ENCODE peak calls at places on chromosome 7, in seven cellular contexts. One of them, this sample, is unnamed.

GRCh38 chr7:39672176-39672575 is 48.8 kb downstream of the RALA start:
- DNase-seq in CD8-positive, alpha-beta memory T cell: no peak
- DNase-seq in tibial nerve: no peak
- DNase-seq in lower lobe of right lung: no peak
- DNase-seq in hepatocyte: no peak
- DNase-seq in mesendoderm: no peak
- DNase-seq in SJSA1: no peak
- DNase-seq in this sample: no peak

GRCh38 chr7:24963218-24963617 is 16.8 kb downstream of the OSBPL3 start:
- DNase-seq in SJSA1: no peak
- DNase-seq in lower lobe of right lung: peak; percentile 62
- DNase-seq in mesendoderm: no peak
- DNase-seq in tibial nerve: no peak
- DNase-seq in CD8-positive, alpha-beta memory T cell: no peak
- DNase-seq in hepatocyte: no peak
- DNase-seq in this sample: no peak

GRCh38 chr7:91557789-91558396 is 293.7 kb downstream of the FZD1 start:
- DNase-seq in mesendoderm: no peak
- DNase-seq in CD8-positive, alpha-beta memory T cell: no peak
- DNase-seq in hepatocyte: no peak
- DNase-seq in SJSA1: peak; percentile 93
- DNase-seq in lower lobe of right lung: no peak
- DNase-seq in tibial nerve: no peak
- DNase-seq in this sample: no peak

GRCh38 chr7:7550663-7551062 is 15.0 kb upstream of the COL28A1 start:
- DNase-seq in mesendoderm: no peak
- DNase-seq in tibial nerve: no peak
- DNase-seq in SJSA1: no peak
- DNase-seq in hepatocyte: no peak
- DNase-seq in CD8-positive, alpha-beta memory T cell: no peak
- DNase-seq in lower lobe of right lung: no peak
- DNase-seq in this sample: no peak

GRCh38 chr7:50660040-50660829 is 95.0 kb upstream of the DDC start:
- DNase-seq in CD8-positive, alpha-beta memory T cell: peak; percentile 76
- DNase-seq in hepatocyte: no peak
- DNase-seq in lower lobe of right lung: peak; percentile 80
- DNase-seq in mesendoderm: no peak
- DNase-seq in tibial nerve: no peak
- DNase-seq in SJSA1: peak; percentile 31
- DNase-seq in this sample: peak; percentile 81

GRCh38 chr7:20275637-20276036 is 55.1 kb upstream of the ITGB8 start:
- DNase-seq in CD8-positive, alpha-beta memory T cell: no peak
- DNase-seq in mesendoderm: no peak
- DNase-seq in hepatocyte: no peak
- DNase-seq in tibial nerve: no peak
- DNase-seq in SJSA1: no peak
- DNase-seq in lower lobe of right lung: no peak
- DNase-seq in this sample: no peak

GRCh38 chr7:25852249-25852994 is 299.6 kb upstream of the NFE2L3 start:
- DNase-seq in lower lobe of right lung: no peak
- DNase-seq in tibial nerve: peak; percentile 30
- DNase-seq in hepatocyte: peak; percentile 73
- DNase-seq in CD8-positive, alpha-beta memory T cell: no peak
- DNase-seq in mesendoderm: peak; percentile 56
- DNase-seq in SJSA1: no peak
- DNase-seq in this sample: no peak

GRCh38 chr7:70486977-70487376 is 645.0 kb upstream of the GALNT17 start:
- DNase-seq in lower lobe of right lung: no peak
- DNase-seq in hepatocyte: no peak
- DNase-seq in mesendoderm: no peak
- DNase-seq in SJSA1: no peak
- DNase-seq in CD8-positive, alpha-beta memory T cell: no peak
- DNase-seq in tibial nerve: no peak
- DNase-seq in this sample: no peak

GRCh38 chr7:95758187-95758586 is 14.2 kb upstream of the DYNC1I1 start:
- DNase-seq in CD8-positive, alpha-beta memory T cell: no peak
- DNase-seq in tibial nerve: no peak
- DNase-seq in mesendoderm: no peak
- DNase-seq in hepatocyte: no peak
- DNase-seq in lower lobe of right lung: no peak
- DNase-seq in SJSA1: no peak
- DNase-seq in this sample: no peak

GRCh38 chr7:100166317-100166940 is 2.0 kb downstream of the GAL3ST4 start:
- DNase-seq in tibial nerve: no peak
- DNase-seq in lower lobe of right lung: no peak
- DNase-seq in mesendoderm: no peak
- DNase-seq in hepatocyte: no peak
- DNase-seq in CD8-positive, alpha-beta memory T cell: peak; percentile 49
- DNase-seq in SJSA1: no peak
- DNase-seq in this sample: peak; percentile 53

GRCh38 chr7:74183653-74184450 is 9.7 kb downstream of the EIF4H start:
- DNase-seq in hepatocyte: no peak
- DNase-seq in CD8-positive, alpha-beta memory T cell: peak; percentile 54
- DNase-seq in lower lobe of right lung: no peak
- DNase-seq in mesendoderm: peak; percentile 70
- DNase-seq in SJSA1: no peak
- DNase-seq in tibial nerve: no peak
- DNase-seq in this sample: no peak

GRCh38 chr7:74180866-74181265 is 6.7 kb downstream of the EIF4H start:
- DNase-seq in lower lobe of right lung: no peak
- DNase-seq in mesendoderm: no peak
- DNase-seq in CD8-positive, alpha-beta memory T cell: no peak
- DNase-seq in SJSA1: no peak
- DNase-seq in tibial nerve: no peak
- DNase-seq in hepatocyte: no peak
- DNase-seq in this sample: no peak

GRCh38 chr7:74183142-74183541 is 9.0 kb downstream of the EIF4H start:
- DNase-seq in SJSA1: no peak
- DNase-seq in mesendoderm: no peak
- DNase-seq in CD8-positive, alpha-beta memory T cell: no peak
- DNase-seq in tibial nerve: no peak
- DNase-seq in lower lobe of right lung: no peak
- DNase-seq in hepatocyte: no peak
- DNase-seq in this sample: no peak

GRCh38 chr7:74181821-74182220 is 7.7 kb downstream of the EIF4H start:
- DNase-seq in tibial nerve: no peak
- DNase-seq in mesendoderm: no peak
- DNase-seq in CD8-positive, alpha-beta memory T cell: no peak
- DNase-seq in lower lobe of right lung: no peak
- DNase-seq in SJSA1: no peak
- DNase-seq in hepatocyte: no peak
- DNase-seq in this sample: no peak

GRCh38 chr7:74182453-74183090 is 8.4 kb downstream of the EIF4H start:
- DNase-seq in SJSA1: no peak
- DNase-seq in hepatocyte: no peak
- DNase-seq in CD8-positive, alpha-beta memory T cell: no peak
- DNase-seq in lower lobe of right lung: no peak
- DNase-seq in mesendoderm: no peak
- DNase-seq in tibial nerve: no peak
- DNase-seq in this sample: no peak
- H3K4me1 ChIP-seq in SJSA1: peaks cover 25% of the 10 kb centered on the region
- H3K4me1 ChIP-seq in hepatocyte: peaks cover 38% of the 10 kb centered on the region
- H3K4me1 ChIP-seq in CD8-positive, alpha-beta memory T cell: peaks cover 82% of the 10 kb centered on the region
- H3K4me1 ChIP-seq in lower lobe of right lung: peaks cover 99% of the 10 kb centered on the region
- H3K4me1 ChIP-seq in mesendoderm: peaks cover 5% of the 10 kb centered on the region
- H3K4me1 ChIP-seq in tibial nerve: peaks cover 61% of the 10 kb centered on the region
- H3K4me1 ChIP-seq in this sample: peaks cover 92% of the 10 kb centered on the region

GRCh38 chr7:45918556-45918955 is 2.5 kb downstream of the IGFBP3 start:
- DNase-seq in hepatocyte: no peak
- DNase-seq in SJSA1: no peak
- DNase-seq in tibial nerve: no peak
- DNase-seq in CD8-positive, alpha-beta memory T cell: no peak
- DNase-seq in mesendoderm: no peak
- DNase-seq in lower lobe of right lung: no peak
- DNase-seq in this sample: no peak
- H3K27me3 ChIP-seq in hepatocyte: peaks cover 26% of the 10 kb centered on the region
- H3K27me3 ChIP-seq in SJSA1: no peaks in the 10 kb centered on the region
- H3K27me3 ChIP-seq in tibial nerve: no peaks in the 10 kb centered on the region
- H3K27me3 ChIP-seq in CD8-positive, alpha-beta memory T cell: no peaks in the 10 kb centered on the region
- H3K27me3 ChIP-seq in mesendoderm: peaks cover 17% of the 10 kb centered on the region
- H3K27me3 ChIP-seq in lower lobe of right lung: peaks cover 51% of the 10 kb centered on the region
- H3K27me3 ChIP-seq in this sample: peaks cover 58% of the 10 kb centered on the region

GRCh38 chr7:105854516-105854915 is 21.9 kb downstream of the ATXN7L1 start:
- DNase-seq in hepatocyte: no peak
- DNase-seq in CD8-positive, alpha-beta memory T cell: no peak
- DNase-seq in tibial nerve: no peak
- DNase-seq in mesendoderm: no peak
- DNase-seq in SJSA1: no peak
- DNase-seq in lower lobe of right lung: no peak
- DNase-seq in this sample: no peak
- H3K4me1 ChIP-seq in hepatocyte: no peaks in the 10 kb centered on the region
- H3K4me1 ChIP-seq in CD8-positive, alpha-beta memory T cell: peaks cover 55% of the 10 kb centered on the region
- H3K4me1 ChIP-seq in tibial nerve: peaks cover 13% of the 10 kb centered on the region
- H3K4me1 ChIP-seq in mesendoderm: peaks cover 6% of the 10 kb centered on the region
- H3K4me1 ChIP-seq in SJSA1: peaks cover 28% of the 10 kb centered on the region
- H3K4me1 ChIP-seq in lower lobe of right lung: peaks cover 11% of the 10 kb centered on the region
- H3K4me1 ChIP-seq in this sample: peaks cover 6% of the 10 kb centered on the region

GRCh38 chr7:8591289-8591688 is 157.9 kb downstream of the NXPH1 start:
- DNase-seq in lower lobe of right lung: no peak
- DNase-seq in hepatocyte: no peak
- DNase-seq in tibial nerve: no peak
- DNase-seq in mesendoderm: peak; percentile 29
- DNase-seq in CD8-positive, alpha-beta memory T cell: no peak
- DNase-seq in SJSA1: no peak
- DNase-seq in this sample: no peak

GRCh38 chr7:8590791-8591190 is 157.4 kb downstream of the NXPH1 start:
- DNase-seq in CD8-positive, alpha-beta memory T cell: no peak
- DNase-seq in mesendoderm: no peak
- DNase-seq in SJSA1: no peak
- DNase-seq in lower lobe of right lung: no peak
- DNase-seq in hepatocyte: no peak
- DNase-seq in tibial nerve: no peak
- DNase-seq in this sample: no peak

GRCh38 chr7:8594115-8594514 is 160.7 kb downstream of the NXPH1 start:
- DNase-seq in tibial nerve: no peak
- DNase-seq in SJSA1: no peak
- DNase-seq in lower lobe of right lung: no peak
- DNase-seq in mesendoderm: no peak
- DNase-seq in CD8-positive, alpha-beta memory T cell: no peak
- DNase-seq in hepatocyte: no peak
- DNase-seq in this sample: no peak

GRCh38 chr7:8590225-8590624 is 156.8 kb downstream of the NXPH1 start:
- DNase-seq in mesendoderm: no peak
- DNase-seq in lower lobe of right lung: no peak
- DNase-seq in hepatocyte: no peak
- DNase-seq in tibial nerve: no peak
- DNase-seq in SJSA1: no peak
- DNase-seq in CD8-positive, alpha-beta memory T cell: no peak
- DNase-seq in this sample: no peak
- H3K27me3 ChIP-seq in mesendoderm: no peaks in the 10 kb centered on the region
- H3K27me3 ChIP-seq in lower lobe of right lung: no peaks in the 10 kb centered on the region
- H3K27me3 ChIP-seq in hepatocyte: no peaks in the 10 kb centered on the region
- H3K27me3 ChIP-seq in tibial nerve: no peaks in the 10 kb centered on the region
- H3K27me3 ChIP-seq in SJSA1: no peaks in the 10 kb centered on the region
- H3K27me3 ChIP-seq in CD8-positive, alpha-beta memory T cell: no peaks in the 10 kb centered on the region
- H3K27me3 ChIP-seq in this sample: no peaks in the 10 kb centered on the region

DNA sequence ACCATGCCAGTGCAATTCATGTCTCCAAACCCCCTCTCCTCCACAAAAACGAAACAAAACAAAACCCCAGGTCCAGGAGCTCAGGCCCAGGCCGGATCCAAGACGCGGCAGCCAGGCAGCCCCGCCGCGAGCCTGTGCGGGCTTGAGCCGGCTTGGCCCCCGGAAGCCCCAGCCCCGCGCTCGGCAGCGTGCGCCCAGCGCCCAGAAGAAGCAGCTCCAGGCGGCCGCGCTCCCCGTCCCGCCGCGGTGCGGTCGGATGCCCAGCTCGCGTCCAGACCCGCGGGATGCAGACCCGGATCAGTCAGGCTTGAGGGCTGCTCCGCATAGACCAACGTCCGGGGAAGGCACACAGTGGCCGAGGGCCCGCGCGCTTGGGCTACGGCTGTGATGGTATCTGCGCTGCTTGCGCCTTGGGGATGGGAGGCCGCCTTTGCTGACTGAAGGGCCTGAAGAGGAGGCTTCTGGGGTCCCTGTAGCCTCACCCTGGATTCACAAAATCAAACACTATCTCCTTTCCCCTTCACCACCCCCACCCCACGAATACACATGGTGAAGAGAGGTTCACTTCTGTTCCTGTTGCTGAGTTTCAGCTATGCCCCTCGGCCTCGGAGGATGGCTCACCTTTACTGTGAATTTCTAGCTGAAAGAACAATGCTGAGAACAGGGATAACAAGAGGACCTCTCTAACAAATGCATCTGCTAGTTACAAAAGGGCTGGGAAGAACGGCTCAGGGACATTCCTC is 79.9 kb upstream of the EN2 start:
- DNase-seq in tibial nerve: no peak
- DNase-seq in mesendoderm: peak; percentile 40
- DNase-seq in CD8-positive, alpha-beta memory T cell: no peak
- DNase-seq in lower lobe of right lung: no peak
- DNase-seq in hepatocyte: peak; percentile 68
- DNase-seq in SJSA1: no peak
- DNase-seq in this sample: no peak
- H3K4me1 ChIP-seq in tibial nerve: peaks cover 37% of the 10 kb centered on the region
- H3K4me1 ChIP-seq in mesendoderm: peaks cover 3% of the 10 kb centered on the region
- H3K4me1 ChIP-seq in CD8-positive, alpha-beta memory T cell: peaks cover 20% of the 10 kb centered on the region
- H3K4me1 ChIP-seq in lower lobe of right lung: peaks cover 60% of the 10 kb centered on the region
- H3K4me1 ChIP-seq in hepatocyte: peaks cover 41% of the 10 kb centered on the region
- H3K4me1 ChIP-seq in SJSA1: peaks cover 4% of the 10 kb centered on the region
- H3K4me1 ChIP-seq in this sample: peaks cover 52% of the 10 kb centered on the region

This sample was measured in upper lobe of right lung.